ENCODE peak calls at places on chromosomes 11 and 22, in five cellular contexts. One of them, this sample, is unnamed.

GRCh38 chr11:58914821-58915543 is 24.3 kb upstream of the GLYATL1 start:
- DNase-seq in K562: no peak
- DNase-seq in HepG2: no peak
- DNase-seq in A549: no peak
- DNase-seq in ovary: no peak
- DNase-seq in this sample: no peak

GRCh38 chr22:36977401-36977861 is 41.8 kb downstream of the TST start:
- DNase-seq in ovary: peak; percentile 65
- DNase-seq in K562: peak; percentile 73
- DNase-seq in HepG2: peak; percentile 41
- DNase-seq in A549: peak; percentile 70
- DNase-seq in this sample: peak; percentile 76

GRCh38 chr11:21415566-21415965 is 746.2 kb downstream of the NELL1 start:
- DNase-seq in A549: no peak
- DNase-seq in HepG2: no peak
- DNase-seq in K562: no peak
- DNase-seq in ovary: no peak
- DNase-seq in this sample: no peak

GRCh38 chr22:49297871-49298721 is 529.6 kb downstream of the BRD1 start:
- DNase-seq in K562: no peak
- DNase-seq in ovary: no peak
- DNase-seq in A549: no peak
- DNase-seq in HepG2: no peak
- DNase-seq in this sample: peak; percentile 47

GRCh38 chr11:20488352-20488751 is 100.8 kb downstream of the PRMT3 start:
- DNase-seq in A549: no peak
- DNase-seq in K562: no peak
- DNase-seq in ovary: no peak
- DNase-seq in HepG2: no peak
- DNase-seq in this sample: no peak

GRCh38 chr22:46695346-46696224 is 42.5 kb downstream of the CERK start:
- DNase-seq in A549: no peak
- DNase-seq in HepG2: no peak
- DNase-seq in K562: no peak
- DNase-seq in ovary: no peak
- DNase-seq in this sample: no peak

GRCh38 chr22:35560366-35560765 is 19.7 kb downstream of the RASD2 start:
- DNase-seq in K562: no peak
- DNase-seq in ovary: no peak
- DNase-seq in HepG2: no peak
- DNase-seq in A549: no peak
- DNase-seq in this sample: no peak

GRCh38 chr11:114586797-114587196 is 8.8 kb downstream of the NXPE4 start:
- DNase-seq in ovary: no peak
- DNase-seq in HepG2: no peak
- DNase-seq in A549: no peak
- DNase-seq in K562: no peak
- DNase-seq in this sample: no peak

GRCh38 chr11:269146-269890 is 8.9 kb upstream of the NLRP6 start:
- DNase-seq in A549: no peak
- DNase-seq in ovary: no peak
- DNase-seq in K562: no peak
- DNase-seq in HepG2: peak; percentile 21
- DNase-seq in this sample: peak; percentile 81

GRCh38 chr11:1655168-1656060 is 25.8 kb downstream of the KRTAP5-5 start:
- DNase-seq in K562: no peak
- DNase-seq in A549: no peak
- DNase-seq in HepG2: no peak
- DNase-seq in ovary: no peak
- DNase-seq in this sample: peak; percentile 69

GRCh38 chr22:29581799-29582198 is 886 bp upstream of the NIPSNAP1 start:
- DNase-seq in A549: no peak
- DNase-seq in K562: no peak
- DNase-seq in HepG2: no peak
- DNase-seq in ovary: no peak
- DNase-seq in this sample: no peak

GRCh38 chr11:70742553-70743291 is 344.4 kb downstream of the CTTN start:
- DNase-seq in K562: peak; percentile 94
- DNase-seq in ovary: no peak
- DNase-seq in HepG2: no peak
- DNase-seq in A549: no peak
- DNase-seq in this sample: no peak

GRCh38 chr11:128346808-128347207 is 240.6 kb downstream of the ETS1 start:
- DNase-seq in HepG2: no peak
- DNase-seq in ovary: no peak
- DNase-seq in K562: no peak
- DNase-seq in A549: no peak
- DNase-seq in this sample: no peak

GRCh38 chr11:47220401-47220821 is 5.6 kb downstream of the DDB2 start:
- DNase-seq in A549: no peak
- DNase-seq in ovary: no peak
- DNase-seq in HepG2: peak; percentile 25
- DNase-seq in K562: no peak
- DNase-seq in this sample: no peak

GRCh38 chr22:49972163-49973017 is 11.8 kb downstream of the PIM3 start:
- DNase-seq in K562: no peak
- DNase-seq in HepG2: no peak
- DNase-seq in A549: no peak
- DNase-seq in ovary: peak; percentile 59
- DNase-seq in this sample: peak; percentile 79

GRCh38 chr22:22818861-22819855 is 68.5 kb upstream of the IGLL5 start:
- DNase-seq in HepG2: no peak
- DNase-seq in K562: no peak
- DNase-seq in ovary: no peak
- DNase-seq in A549: no peak
- DNase-seq in this sample: no peak

GRCh38 chr11:115301029-115301428 is 203.2 kb downstream of the CADM1 start:
- DNase-seq in K562: no peak
- DNase-seq in A549: no peak
- DNase-seq in HepG2: no peak
- DNase-seq in ovary: no peak
- DNase-seq in this sample: no peak

GRCh38 chr22:29842740-29843139 is 4.7 kb upstream of the ASCC2 start:
- DNase-seq in ovary: no peak
- DNase-seq in A549: peak; percentile 53
- DNase-seq in HepG2: peak; percentile 41
- DNase-seq in K562: no peak
- DNase-seq in this sample: no peak

GRCh38 chr11:78465169-78465942 is 47.7 kb upstream of the GAB2 start:
- DNase-seq in K562: no peak
- DNase-seq in HepG2: no peak
- DNase-seq in ovary: no peak
- DNase-seq in A549: no peak
- DNase-seq in this sample: no peak

GRCh38 chr22:28282346-28282745 is 363.3 kb upstream of the PITPNB start:
- DNase-seq in ovary: no peak
- DNase-seq in HepG2: no peak
- DNase-seq in A549: no peak
- DNase-seq in K562: no peak
- DNase-seq in this sample: no peak

GRCh38 chr11:131671320-131671719 is 300.9 kb downstream of the NTM start:
- DNase-seq in HepG2: no peak
- DNase-seq in A549: no peak
- DNase-seq in ovary: peak; percentile 14
- DNase-seq in K562: no peak
- DNase-seq in this sample: no peak

GRCh38 chr11:131666617-131667016 is 296.2 kb downstream of the NTM start:
- DNase-seq in HepG2: no peak
- DNase-seq in A549: no peak
- DNase-seq in K562: no peak
- DNase-seq in ovary: no peak
- DNase-seq in this sample: peak; percentile 38

GRCh38 chr11:131667566-131667965 is 297.2 kb downstream of the NTM start:
- DNase-seq in HepG2: no peak
- DNase-seq in ovary: no peak
- DNase-seq in A549: no peak
- DNase-seq in K562: no peak
- DNase-seq in this sample: no peak

GRCh38 chr11:131670876-131671275 is 300.5 kb downstream of the NTM start:
- DNase-seq in HepG2: no peak
- DNase-seq in K562: no peak
- DNase-seq in ovary: no peak
- DNase-seq in A549: no peak
- DNase-seq in this sample: no peak

GRCh38 chr11:131668867-131669780 is 298.7 kb downstream of the NTM start:
- DNase-seq in HepG2: peak; percentile 17
- DNase-seq in K562: peak; percentile 67
- DNase-seq in ovary: no peak
- DNase-seq in A549: peak; percentile 49
- DNase-seq in this sample: peak; percentile 79
- TF ChIP-seq CTCF in HepG2: peak; percentile 32
- TF ChIP-seq CTCF in K562: peak; percentile 59
- TF ChIP-seq CTCF in ovary: no peak
- TF ChIP-seq CTCF in A549: peak; percentile 22
- TF ChIP-seq CTCF in this sample: no peak

DNA sequence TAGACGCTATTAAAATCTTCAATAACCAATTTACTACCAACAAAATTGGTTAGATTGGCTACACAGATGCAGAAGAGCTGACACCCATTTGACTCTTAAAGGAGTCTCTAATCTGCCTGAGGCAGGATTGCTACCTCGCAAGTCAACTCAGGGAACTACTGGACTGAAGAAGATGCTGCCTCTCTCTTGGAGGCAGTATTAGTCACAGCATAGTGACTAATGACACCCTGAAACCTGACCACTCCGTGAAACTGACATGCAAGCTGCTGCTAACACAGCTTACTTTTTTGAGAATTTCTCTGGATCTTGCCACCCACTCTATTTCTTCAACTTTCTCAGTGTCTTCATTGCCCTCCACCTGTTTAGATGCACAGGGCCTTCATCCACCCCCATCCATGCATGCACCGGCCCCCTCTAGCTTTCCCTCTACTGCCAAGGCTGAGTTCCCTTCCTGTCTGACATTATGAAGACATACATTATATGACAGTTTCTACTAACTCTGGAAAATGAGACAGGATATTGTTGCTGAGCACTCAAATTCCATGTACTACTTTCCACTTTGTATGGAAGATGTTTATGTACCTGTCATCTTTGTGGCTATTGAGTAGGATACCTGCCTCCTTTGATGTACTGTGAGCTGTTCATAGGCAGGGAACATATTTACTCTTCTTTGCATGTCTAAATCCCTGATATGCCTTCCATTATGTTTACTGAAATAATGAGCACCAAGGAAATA is 183.2 kb downstream of the MSANTD4 start:
- DNase-seq in HepG2: no peak
- DNase-seq in K562: no peak
- DNase-seq in A549: no peak
- DNase-seq in ovary: no peak
- DNase-seq in this sample: no peak
- TF ChIP-seq EP300 in HepG2: no peak
- TF ChIP-seq EP300 in K562: no peak
- TF ChIP-seq EP300 in A549: no peak
- TF ChIP-seq EP300 in ovary: no peak
- TF ChIP-seq EP300 in this sample: no peak

DNA sequence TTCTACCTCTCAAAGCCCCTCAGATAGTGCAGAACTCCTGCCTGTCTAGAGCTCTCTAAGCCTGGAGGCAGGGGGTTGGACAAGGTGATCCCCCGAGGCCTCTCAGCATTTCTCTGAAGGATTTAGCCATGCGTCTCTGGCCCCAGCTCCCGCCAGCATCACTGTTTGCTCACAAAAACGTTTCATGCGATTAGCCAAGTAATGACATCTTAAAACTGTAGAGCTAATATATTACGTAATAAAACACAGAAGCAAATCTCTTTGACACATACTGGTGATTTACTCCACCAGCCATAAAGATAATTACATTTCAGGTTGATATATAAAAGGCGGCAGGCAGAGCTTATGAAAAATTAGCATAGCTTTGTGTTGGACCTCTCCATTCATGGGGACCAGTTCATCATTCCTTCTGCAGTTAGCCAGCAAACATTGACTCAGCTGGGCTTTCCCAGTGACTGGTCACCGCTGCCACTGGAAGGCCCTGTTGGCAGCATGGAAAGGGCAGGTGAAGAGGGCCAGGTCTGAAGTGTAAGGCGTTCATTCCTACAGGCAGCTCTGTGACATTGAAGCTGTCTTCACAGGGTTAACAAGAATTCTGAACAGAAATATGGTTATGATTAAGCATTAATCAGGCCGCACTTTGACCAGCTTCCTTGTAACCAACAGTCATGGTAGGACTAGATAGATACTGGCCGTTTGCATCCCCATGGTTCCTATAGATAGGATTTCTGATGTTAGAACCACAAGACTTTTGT is 150.4 kb downstream of the NECTIN1 start:
- DNase-seq in A549: no peak
- DNase-seq in ovary: no peak
- DNase-seq in HepG2: no peak
- DNase-seq in K562: no peak
- DNase-seq in this sample: peak; percentile 10
- TF ChIP-seq CTCF in A549: no peak
- TF ChIP-seq CTCF in ovary: no peak
- TF ChIP-seq CTCF in HepG2: no peak
- TF ChIP-seq CTCF in K562: no peak
- TF ChIP-seq CTCF in this sample: no peak

GRCh38 chr22:43295660-43296059 is 47.5 kb downstream of the SCUBE1 start:
- DNase-seq in HepG2: no peak
- DNase-seq in K562: no peak
- DNase-seq in A549: no peak
- DNase-seq in ovary: no peak
- DNase-seq in this sample: no peak
- TF ChIP-seq EP300 in HepG2: no peak
- TF ChIP-seq EP300 in K562: no peak
- TF ChIP-seq EP300 in A549: no peak
- TF ChIP-seq EP300 in ovary: no peak
- TF ChIP-seq EP300 in this sample: no peak

DNA sequence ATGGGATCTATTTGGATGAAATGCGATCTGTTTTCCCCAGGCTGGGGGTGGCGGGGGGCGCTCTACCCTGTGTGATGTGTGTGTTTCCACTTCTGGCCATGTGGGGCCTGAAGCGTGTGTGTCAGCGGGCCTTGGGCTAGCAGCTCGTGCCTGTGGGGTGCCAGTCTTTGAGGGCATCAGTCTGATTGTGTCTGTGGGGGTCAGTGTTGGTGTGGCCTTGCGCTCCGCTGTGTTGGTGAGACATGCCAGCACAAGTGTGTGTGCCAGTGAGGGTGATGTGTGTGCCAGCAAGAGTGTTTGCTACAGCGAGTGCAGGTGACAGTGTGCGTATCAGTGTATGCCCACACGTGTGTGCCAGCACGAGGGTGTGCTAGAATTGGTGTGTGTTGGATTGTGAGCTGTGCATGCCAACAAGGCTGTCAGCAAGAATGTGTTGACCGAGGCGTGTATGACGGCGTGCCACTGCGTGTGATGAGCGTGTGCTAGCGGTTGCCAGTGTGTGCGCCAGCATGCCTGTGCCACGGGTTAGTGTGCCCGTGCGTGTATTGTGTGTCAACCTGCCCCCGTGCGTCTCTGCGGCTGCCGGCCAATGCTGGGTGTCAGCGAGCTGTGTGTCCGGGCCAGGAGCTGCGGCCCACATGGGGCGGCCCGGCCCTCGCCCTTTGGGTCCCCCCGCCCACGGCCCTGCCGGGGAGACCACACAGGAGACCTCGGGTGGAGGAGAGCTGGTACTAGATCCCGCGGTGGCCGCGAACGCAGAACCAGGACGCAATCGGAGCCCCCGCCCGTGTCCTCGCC is 519 bp downstream of the ARRB1 start:
- DNase-seq in ovary: peak; percentile 71
- DNase-seq in HepG2: no peak
- DNase-seq in K562: peak; percentile 68
- DNase-seq in A549: no peak
- DNase-seq in this sample: peak; percentile 87
- TF ChIP-seq CTCF in ovary: no peak
- TF ChIP-seq CTCF in HepG2: peak; percentile 60
- TF ChIP-seq CTCF in K562: peak; percentile 85
- TF ChIP-seq CTCF in A549: no peak
- TF ChIP-seq CTCF in this sample: no peak

GRCh38 chr11:14891143-14892035 is 642 bp downstream of the CYP2R1 start:
- DNase-seq in A549: peak; percentile 75
- DNase-seq in HepG2: no peak
- DNase-seq in ovary: peak; percentile 89
- DNase-seq in K562: peak; percentile 92
- DNase-seq in this sample: peak; percentile 94
- TF ChIP-seq EP300 in A549: no peak
- TF ChIP-seq EP300 in HepG2: no peak
- TF ChIP-seq EP300 in ovary: no peak
- TF ChIP-seq EP300 in K562: no peak
- TF ChIP-seq EP300 in this sample: no peak

This sample was measured in suprapubic skin.